ENCODE peak calls at places on chromosomes 3 and 15, in ten cellular contexts. U, D, W, T, C, A, S, R, F and M are unnamed samples.

GRCh38 chr3:47347217-47347801 is 33.5 kb upstream of the PTPN23 start:
- DNase-seq in U (no peak), D (no peak), W (no peak), T (no peak), C (peak; percentile 81), A (no peak), S (no peak), R (peak; percentile 47), F (no peak), M (no peak)

GRCh38 chr3:186283651-186284445 is 78.2 kb downstream of the DGKG start:
- DNase-seq in U (no peak), D (no peak), W (no peak), T (no peak), C (peak; percentile 69), A (no peak), S (peak; percentile 49), R (peak; percentile 30), F (no peak), M (no peak)

GRCh38 chr15:65916664-65917406 is 47.5 kb downstream of the RAB11A start:
- DNase-seq in U (peak; percentile 91), D (peak; percentile 82), W (peak; percentile 80), T (no peak), C (peak; percentile 42), A (peak; percentile 65), S (no peak), R (peak; percentile 27), F (peak; percentile 80), M (peak; percentile 49)

GRCh38 chr3:11154036-11154952 is at the start of gene HRH1:
- DNase-seq in U (peak; percentile 80), D (no peak), W (no peak), T (no peak), C (no peak), A (peak; percentile 45), S (no peak), R (peak; percentile 36), F (no peak), M (no peak)

GRCh38 chr3:146241523-146242240 is 9.2 kb downstream of the PLSCR4 start:
- DNase-seq in U (no peak), D (no peak), W (no peak), T (no peak), C (peak; percentile 56), A (no peak), S (no peak), R (no peak), F (peak; percentile 69), M (no peak)

GRCh38 chr3:52090131-52090548 is 33.8 kb upstream of the DUSP7 start:
- DNase-seq in U (no peak), D (no peak), W (no peak), T (peak; percentile 80), C (peak; percentile 94), A (peak; percentile 37), S (peak; percentile 50), R (peak; percentile 54), F (no peak), M (no peak)

GRCh38 chr15:68272797-68273271 is 4.7 kb upstream of the FEM1B start:
- DNase-seq in U (no peak), D (no peak), W (no peak), T (no peak), C (peak; percentile 83), A (no peak), S (peak; percentile 99), R (peak; percentile 97), F (no peak), M (no peak)

GRCh38 chr15:60526127-60526616 is 47.2 kb upstream of the ICE2 start:
- DNase-seq in U (peak; percentile 42), D (no peak), W (no peak), T (no peak), C (no peak), A (peak; percentile 52), S (peak; percentile 3), R (no peak), F (peak; percentile 88), M (no peak)

GRCh38 chr3:101836907-101837598 is 12.3 kb upstream of the NFKBIZ start:
- DNase-seq in U (no peak), D (no peak), W (no peak), T (no peak), C (peak; percentile 76), A (no peak), S (peak; percentile 55), R (peak; percentile 63), F (no peak), M (no peak)

GRCh38 chr15:35141743-35142356 is 56.8 kb upstream of the NANOGP8 start:
- DNase-seq in U (no peak), D (no peak), W (peak; percentile 0), T (no peak), C (peak; percentile 91), A (no peak), S (peak; percentile 80), R (peak; percentile 73), F (no peak), M (no peak)

GRCh38 chr15:26376243-26376642 is 396.6 kb downstream of the GABRB3 start:
- DNase-seq in U (no peak), D (no peak), W (no peak), T (no peak), C (no peak), A (no peak), S (no peak), R (no peak), F (no peak), M (no peak)

GRCh38 chr3:104939196-104939595 is 427.5 kb upstream of the ALCAM start:
- DNase-seq in U (peak; percentile 51), D (no peak), W (no peak), T (no peak), C (no peak), A (no peak), S (no peak), R (no peak), F (no peak), M (no peak)

GRCh38 chr3:43768594-43768993 is 77.9 kb downstream of the ABHD5 start:
- DNase-seq in U (no peak), D (no peak), W (no peak), T (peak; percentile 81), C (no peak), A (peak; percentile 42), S (peak; percentile 83), R (peak; percentile 69), F (peak; percentile 69), M (peak; percentile 45)

GRCh38 chr3:42557849-42558248 is 23.9 kb downstream of the SEC22C start:
- DNase-seq in U (no peak), D (no peak), W (peak; percentile 13), T (no peak), C (no peak), A (no peak), S (no peak), R (no peak), F (no peak), M (no peak)

GRCh38 chr3:109480014-109480413 is 142.7 kb upstream of the DPPA4 start:
- DNase-seq in U (no peak), D (no peak), W (no peak), T (no peak), C (no peak), A (no peak), S (no peak), R (no peak), F (no peak), M (no peak)

GRCh38 chr3:40173291-40173710 is 136.2 kb upstream of the EIF1B start:
- DNase-seq in U (no peak), D (no peak), W (no peak), T (no peak), C (no peak), A (no peak), S (no peak), R (no peak), F (no peak), M (peak; percentile 17)

DNA sequence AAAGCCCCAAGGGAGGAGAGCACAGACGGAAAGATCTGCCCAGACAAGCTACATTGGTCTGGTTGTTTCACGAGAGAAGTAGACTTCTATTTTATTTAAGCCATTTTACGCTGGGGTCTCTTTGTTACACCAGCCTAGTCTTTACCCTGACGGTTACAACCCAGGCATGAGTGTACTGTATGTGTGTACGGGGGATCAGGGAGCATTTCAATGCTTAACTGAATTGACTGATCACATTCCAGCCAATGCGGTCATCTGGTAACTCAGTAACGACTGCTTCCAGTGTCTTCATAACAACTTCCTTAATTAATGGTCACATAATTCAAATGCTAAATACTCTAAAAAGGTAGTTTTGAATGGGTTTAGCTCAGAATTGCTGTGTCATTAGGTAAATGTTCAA is 288.6 kb downstream of the FOXP1 start:
- DNase-seq in U (no peak), D (no peak), W (no peak), T (no peak), C (no peak), A (no peak), S (no peak), R (no peak), F (no peak), M (no peak)
- TF ChIP-seq CTCF in U (no peak), D (no peak), W (no peak), T (no peak), C (no peak), A (no peak), S (no peak), R (no peak), F (no peak), M (no peak)

DNA sequence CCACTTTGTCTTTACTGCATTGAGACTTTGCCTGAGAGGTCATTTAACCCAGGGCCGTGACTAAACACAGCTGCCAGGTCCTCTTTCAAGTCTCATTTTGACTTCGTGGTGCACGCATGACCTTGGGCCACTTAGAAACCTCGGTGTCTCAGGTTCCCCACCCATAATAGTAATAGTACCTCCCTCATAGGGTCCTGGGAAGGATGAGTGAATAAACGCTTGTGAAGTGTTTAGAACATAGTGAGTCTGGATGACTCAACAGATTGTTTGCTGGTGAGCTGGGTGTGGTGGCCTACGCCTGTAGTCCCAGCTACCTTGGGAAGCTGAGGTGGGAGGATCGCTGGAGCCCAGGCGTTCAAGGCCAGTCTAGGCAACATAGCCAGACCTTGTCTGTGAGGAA is 56.3 kb downstream of the BDH1 start:
- DNase-seq in U (no peak), D (peak; percentile 55), W (peak; percentile 77), T (no peak), C (peak; percentile 92), A (no peak), S (peak; percentile 97), R (peak; percentile 92), F (no peak), M (no peak)
- H3K4me1 ChIP-seq in U (no peaks in the 10 kb centered on the region), D (peaks cover 20% of the 10 kb centered on the region), W (peaks cover 70% of the 10 kb centered on the region), T (peaks cover 11% of the 10 kb centered on the region), C (peaks cover 19% of the 10 kb centered on the region), A (peaks cover 13% of the 10 kb centered on the region), S (peaks cover 23% of the 10 kb centered on the region), R (peaks cover 43% of the 10 kb centered on the region), F (no peaks in the 10 kb centered on the region), M (no peaks in the 10 kb centered on the region)

DNA sequence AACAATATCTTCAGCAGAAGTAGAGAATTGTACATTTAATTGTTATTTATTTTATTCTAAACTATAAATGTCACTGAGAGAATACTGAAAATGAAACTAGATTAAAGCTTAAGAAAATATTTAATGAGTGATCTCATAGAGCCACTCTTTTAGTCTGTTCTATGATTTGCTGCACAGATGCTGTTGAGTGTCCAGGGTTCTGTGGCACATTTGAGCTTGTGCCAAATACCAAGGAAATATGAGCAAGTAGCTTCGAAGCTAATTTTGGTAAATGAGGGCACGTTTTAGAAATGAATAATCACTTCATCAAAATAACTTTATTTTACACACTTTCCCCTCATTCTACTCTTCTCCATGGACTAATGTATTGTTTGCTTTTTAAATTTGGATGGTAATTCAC is 53.6 kb upstream of the THRB start:
- DNase-seq in U (no peak), D (no peak), W (no peak), T (no peak), C (peak; percentile 8), A (no peak), S (peak; percentile 12), R (no peak), F (no peak), M (no peak)
- TF ChIP-seq CTCF in U (no peak), D (no peak), W (no peak), T (no peak), C (no peak), A (no peak), S (no peak), R (no peak), F (no peak), M (no peak)

GRCh38 chr3:32398531-32398930 is 6.9 kb downstream of the CMTM7 start:
- DNase-seq in U (no peak), D (no peak), W (no peak), T (peak; percentile 76), C (no peak), A (peak; percentile 69), S (no peak), R (no peak), F (peak; percentile 60), M (no peak)
- H3K4me1 ChIP-seq in U (peaks cover 7% of the 10 kb centered on the region), D (peaks cover 14% of the 10 kb centered on the region), W (peaks cover 37% of the 10 kb centered on the region), T (peaks cover 21% of the 10 kb centered on the region), C (peaks cover 9% of the 10 kb centered on the region), A (peaks cover 39% of the 10 kb centered on the region), S (peaks cover 3% of the 10 kb centered on the region), R (peaks cover 39% of the 10 kb centered on the region), F (peaks cover 13% of the 10 kb centered on the region), M (peaks cover 2% of the 10 kb centered on the region)